ENCODE peak calls at places on chromosomes 5 and 9, in eight cellular contexts. W, F, Y, N, S, M, K and I are unnamed samples.

GRCh38 chr5:158023266-158023665 is 164.3 kb upstream of the CLINT1 start:
- DNase-seq in F (peak; percentile 43), W (peak; percentile 78), K (no peak), M (no peak), N (no peak), S (no peak), Y (no peak), I (no peak)

GRCh38 chr5:41413067-41413466 is 97.3 kb downstream of the PLCXD3 start:
- DNase-seq in Y (no peak), F (no peak), N (no peak), K (no peak), S (no peak), W (no peak), M (no peak), I (no peak)

GRCh38 chr9:134564431-134565170 is 77.0 kb upstream of the COL5A1 start:
- DNase-seq in W (no peak), N (no peak), Y (no peak), K (no peak), M (no peak), S (no peak), F (no peak), I (peak; percentile 59)

GRCh38 chr9:136527721-136528710 is 17.8 kb downstream of the NOTCH1 start:
- DNase-seq in M (no peak), F (peak; percentile 77), N (no peak), W (no peak), Y (no peak), S (no peak), K (peak; percentile 51), I (no peak)

GRCh38 chr9:89638897-89639296 is 34.1 kb downstream of the GADD45G start:
- DNase-seq in F (no peak), M (no peak), N (no peak), Y (no peak), W (no peak), S (no peak), K (no peak), I (no peak)

GRCh38 chr5:1915316-1915715 is 32.6 kb upstream of the IRX4 start:
- DNase-seq in F (no peak), S (no peak), N (no peak), Y (no peak), K (no peak), M (no peak), W (no peak), I (no peak)

GRCh38 chr9:17776735-17777134 is 197.9 kb downstream of the SH3GL2 start:
- DNase-seq in W (no peak), Y (no peak), M (no peak), F (no peak), N (no peak), S (no peak), K (no peak), I (no peak)

GRCh38 chr9:91391426-91392217 is 29.9 kb upstream of the AUH start:
- DNase-seq in F (no peak), W (no peak), N (no peak), K (peak; percentile 52), S (no peak), M (no peak), Y (no peak), I (no peak)

GRCh38 chr5:149895416-149896345 is 48.9 kb downstream of the PDE6A start:
- DNase-seq in W (peak; percentile 78), F (no peak), M (no peak), Y (no peak), S (no peak), N (no peak), K (no peak), I (no peak)

GRCh38 chr5:180399391-180399790 is 46.3 kb upstream of the GFPT2 start:
- DNase-seq in K (no peak), N (no peak), Y (no peak), M (no peak), S (no peak), W (no peak), F (no peak), I (no peak)

GRCh38 chr9:116572095-116572748 is 114.9 kb upstream of the TRIM32 start:
- DNase-seq in Y (peak; percentile 77), M (peak; percentile 10), K (peak; percentile 10), W (peak; percentile 48), N (peak; percentile 33), S (peak; percentile 86), F (peak; percentile 86), I (peak; percentile 83)

GRCh38 chr9:125141751-125142150 is 1.6 kb downstream of the SCAI start:
- DNase-seq in M (no peak), S (no peak), K (no peak), N (no peak), W (no peak), Y (no peak), F (no peak), I (no peak)

GRCh38 chr9:87336914-87337333 is 160.7 kb upstream of the DAPK1 start:
- DNase-seq in Y (no peak), W (peak; percentile 64), K (peak; percentile 12), N (peak; percentile 54), M (peak; percentile 81), S (no peak), F (no peak), I (peak; percentile 34)

GRCh38 chr5:129094924-129095797 is 612 bp downstream of the ISOC1 start:
- DNase-seq in K (peak; percentile 5), W (peak; percentile 28), Y (peak; percentile 51), S (peak; percentile 60), F (peak; percentile 79), N (no peak), M (peak; percentile 13), I (peak; percentile 11)

GRCh38 chr5:126384985-126385384 is 38.2 kb upstream of the GRAMD2B start:
- DNase-seq in Y (no peak), S (no peak), N (no peak), W (peak; percentile 60), M (no peak), K (no peak), F (no peak), I (peak; percentile 45)

GRCh38 chr5:177376107-177376506 is 8.1 kb upstream of the SLC34A1 start:
- DNase-seq in F (no peak), S (no peak), N (no peak), M (no peak), W (no peak), K (no peak), Y (no peak), I (no peak)

GRCh38 chr9:133784731-133785561 is 46.8 kb upstream of the SARDH start:
- DNase-seq in N (no peak), S (no peak), F (no peak), W (no peak), K (no peak), Y (no peak), M (no peak), I (no peak)

GRCh38 chr5:76487784-76488183 is 84.7 kb downstream of the IQGAP2 start:
- DNase-seq in F (no peak), N (no peak), M (no peak), W (no peak), Y (no peak), S (no peak), K (no peak), I (no peak)

GRCh38 chr9:115234094-115234493 is 116.1 kb upstream of the TNC start:
- DNase-seq in N (peak; percentile 26), K (no peak), Y (no peak), M (no peak), W (peak; percentile 97), S (no peak), F (no peak), I (peak; percentile 54)

GRCh38 chr9:14144215-14144614 is 169.7 kb downstream of the NFIB start:
- DNase-seq in K (no peak), Y (no peak), M (no peak), S (no peak), F (no peak), N (no peak), W (no peak), I (no peak)

GRCh38 chr9:79053613-79054012 is 518.2 kb upstream of the TLE4 start:
- DNase-seq in Y (no peak), S (no peak), N (no peak), W (peak; percentile 48), M (no peak), K (no peak), F (no peak), I (no peak)

GRCh38 chr5:167587768-167588167 is 703.7 kb upstream of the WWC1 start:
- DNase-seq in Y (no peak), M (no peak), N (peak; percentile 8), F (no peak), K (no peak), W (peak; percentile 30), S (peak; percentile 47), I (peak; percentile 47)

GRCh38 chr9:83281306-83282255 is 218.6 kb upstream of the RASEF start:
- DNase-seq in F (no peak), K (no peak), S (no peak), W (peak; percentile 57), N (no peak), M (peak; percentile 39), Y (no peak), I (no peak)

GRCh38 chr5:108084105-108084504 is 297.8 kb downstream of the FBXL17 start:
- DNase-seq in N (no peak), Y (no peak), K (no peak), W (peak; percentile 33), S (no peak), M (no peak), F (no peak), I (no peak)

GRCh38 chr5:72597456-72597948 is 90.3 kb upstream of the ZNF366 start:
- DNase-seq in F (no peak), K (no peak), Y (no peak), N (no peak), M (peak; percentile 81), W (peak; percentile 60), S (no peak), I (peak; percentile 67)

GRCh38 chr5:179265529-179266290 is 79.6 kb downstream of the ADAMTS2 start:
- DNase-seq in N (no peak), W (peak; percentile 9), F (peak; percentile 82), Y (peak; percentile 24), M (peak; percentile 96), K (no peak), S (peak; percentile 33), I (peak; percentile 91)

GRCh38 chr9:6845881-6846280 is 88.1 kb downstream of the KDM4C start:
- DNase-seq in F (no peak), M (no peak), Y (no peak), W (no peak), K (peak; percentile 6), N (peak; percentile 7), S (peak; percentile 29), I (peak; percentile 26)

GRCh38 chr5:61697811-61698587 is 365.9 kb downstream of the ZSWIM6 start:
- DNase-seq in N (no peak), K (no peak), Y (no peak), S (no peak), M (no peak), W (peak; percentile 37), F (no peak), I (no peak)

GRCh38 chr9:126614088-126614454 is 343 bp downstream of the LMX1B start:
- DNase-seq in W (no peak), M (no peak), Y (no peak), K (no peak), F (no peak), S (peak; percentile 43), N (no peak), I (no peak)

GRCh38 chr5:83393467-83393866 is 78.1 kb upstream of the VCAN start:
- DNase-seq in S (no peak), W (no peak), M (no peak), F (no peak), K (no peak), N (no peak), Y (no peak), I (no peak)